ENCODE peak calls at places on chromosomes 12 and 14, in ten cellular contexts. One of them, this sample, is unnamed.

GRCh38 chr12:5124401-5124800 is 80.7 kb downstream of the KCNA5 start:
- DNase-seq in activated CD4-positive, alpha-beta memory T cell treated with anti-CD3 and anti-CD28 coated beads, Interleukin-2, amount 10 ng/mL, durations not matched to agents 7 days and 5 days: no peak
- DNase-seq in adipocyte: no peak
- DNase-seq in cardiac muscle cell: no peak
- DNase-seq in stimulated activated CD4-positive, alpha-beta T cell treated with anti-CD3 and anti-CD28 coated beads, Interleukin-4, amount 100 ng/mL, for 4 hours: no peak
- DNase-seq in activated CD8-positive, alpha-beta memory T cell treated with anti-CD3 and anti-CD28 coated beads for 4 hours: no peak
- DNase-seq in A549: no peak
- DNase-seq in stimulated activated CD8-positive, alpha-beta memory T cell treated with anti-CD3 and anti-CD28 coated beads, Interleukin-15, amount 100 ng/mL, for 24 hours: no peak
- DNase-seq in naive thymus-derived CD8-positive, alpha-beta T cell: no peak
- DNase-seq in effector memory CD4-positive, alpha-beta T cell: no peak
- DNase-seq in this sample: no peak

GRCh38 chr14:58455593-58456265 is 28.2 kb downstream of the KIAA0586 start:
- DNase-seq in adipocyte: peak
- DNase-seq in activated CD8-positive, alpha-beta memory T cell treated with anti-CD3 and anti-CD28 coated beads for 4 hours: no peak
- DNase-seq in stimulated activated CD4-positive, alpha-beta T cell treated with anti-CD3 and anti-CD28 coated beads, Interleukin-4, amount 100 ng/mL, for 4 hours: no peak
- DNase-seq in activated CD4-positive, alpha-beta memory T cell treated with anti-CD3 and anti-CD28 coated beads, Interleukin-2, amount 10 ng/mL, durations not matched to agents 7 days and 5 days: no peak
- DNase-seq in stimulated activated CD8-positive, alpha-beta memory T cell treated with anti-CD3 and anti-CD28 coated beads, Interleukin-15, amount 100 ng/mL, for 24 hours: no peak
- DNase-seq in naive thymus-derived CD8-positive, alpha-beta T cell: no peak
- DNase-seq in cardiac muscle cell: no peak
- DNase-seq in A549: peak
- DNase-seq in effector memory CD4-positive, alpha-beta T cell: no peak
- DNase-seq in this sample: no peak

GRCh38 chr12:116319316-116319715 is 41.8 kb upstream of the MED13L start:
- DNase-seq in activated CD8-positive, alpha-beta memory T cell treated with anti-CD3 and anti-CD28 coated beads for 4 hours: no peak
- DNase-seq in naive thymus-derived CD8-positive, alpha-beta T cell: no peak
- DNase-seq in stimulated activated CD8-positive, alpha-beta memory T cell treated with anti-CD3 and anti-CD28 coated beads, Interleukin-15, amount 100 ng/mL, for 24 hours: no peak
- DNase-seq in cardiac muscle cell: no peak
- DNase-seq in stimulated activated CD4-positive, alpha-beta T cell treated with anti-CD3 and anti-CD28 coated beads, Interleukin-4, amount 100 ng/mL, for 4 hours: no peak
- DNase-seq in activated CD4-positive, alpha-beta memory T cell treated with anti-CD3 and anti-CD28 coated beads, Interleukin-2, amount 10 ng/mL, durations not matched to agents 7 days and 5 days: no peak
- DNase-seq in adipocyte: peak
- DNase-seq in effector memory CD4-positive, alpha-beta T cell: no peak
- DNase-seq in A549: no peak
- DNase-seq in this sample: peak

GRCh38 chr14:56423591-56423991 is 156.0 kb upstream of the TMEM260 start:
- DNase-seq in A549: no peak
- DNase-seq in activated CD4-positive, alpha-beta memory T cell treated with anti-CD3 and anti-CD28 coated beads, Interleukin-2, amount 10 ng/mL, durations not matched to agents 7 days and 5 days: no peak
- DNase-seq in naive thymus-derived CD8-positive, alpha-beta T cell: no peak
- DNase-seq in cardiac muscle cell: no peak
- DNase-seq in activated CD8-positive, alpha-beta memory T cell treated with anti-CD3 and anti-CD28 coated beads for 4 hours: no peak
- DNase-seq in stimulated activated CD8-positive, alpha-beta memory T cell treated with anti-CD3 and anti-CD28 coated beads, Interleukin-15, amount 100 ng/mL, for 24 hours: no peak
- DNase-seq in stimulated activated CD4-positive, alpha-beta T cell treated with anti-CD3 and anti-CD28 coated beads, Interleukin-4, amount 100 ng/mL, for 4 hours: no peak
- DNase-seq in effector memory CD4-positive, alpha-beta T cell: no peak
- DNase-seq in adipocyte: peak
- DNase-seq in this sample: no peak

GRCh38 chr14:102988054-102988453 is 65.6 kb downstream of the AMN start:
- DNase-seq in stimulated activated CD4-positive, alpha-beta T cell treated with anti-CD3 and anti-CD28 coated beads, Interleukin-4, amount 100 ng/mL, for 4 hours: no peak
- DNase-seq in A549: no peak
- DNase-seq in activated CD8-positive, alpha-beta memory T cell treated with anti-CD3 and anti-CD28 coated beads for 4 hours: no peak
- DNase-seq in adipocyte: no peak
- DNase-seq in effector memory CD4-positive, alpha-beta T cell: no peak
- DNase-seq in naive thymus-derived CD8-positive, alpha-beta T cell: no peak
- DNase-seq in cardiac muscle cell: no peak
- DNase-seq in stimulated activated CD8-positive, alpha-beta memory T cell treated with anti-CD3 and anti-CD28 coated beads, Interleukin-15, amount 100 ng/mL, for 24 hours: no peak
- DNase-seq in activated CD4-positive, alpha-beta memory T cell treated with anti-CD3 and anti-CD28 coated beads, Interleukin-2, amount 10 ng/mL, durations not matched to agents 7 days and 5 days: no peak
- DNase-seq in this sample: no peak

GRCh38 chr14:60276347-60276746 is 27.3 kb downstream of the PPM1A start:
- DNase-seq in cardiac muscle cell: no peak
- DNase-seq in A549: no peak
- DNase-seq in stimulated activated CD4-positive, alpha-beta T cell treated with anti-CD3 and anti-CD28 coated beads, Interleukin-4, amount 100 ng/mL, for 4 hours: no peak
- DNase-seq in effector memory CD4-positive, alpha-beta T cell: no peak
- DNase-seq in naive thymus-derived CD8-positive, alpha-beta T cell: no peak
- DNase-seq in stimulated activated CD8-positive, alpha-beta memory T cell treated with anti-CD3 and anti-CD28 coated beads, Interleukin-15, amount 100 ng/mL, for 24 hours: no peak
- DNase-seq in adipocyte: peak
- DNase-seq in activated CD8-positive, alpha-beta memory T cell treated with anti-CD3 and anti-CD28 coated beads for 4 hours: no peak
- DNase-seq in activated CD4-positive, alpha-beta memory T cell treated with anti-CD3 and anti-CD28 coated beads, Interleukin-2, amount 10 ng/mL, durations not matched to agents 7 days and 5 days: no peak
- DNase-seq in this sample: no peak

GRCh38 chr12:93402333-93403311 is 24.9 kb downstream of the NUDT4 start:
- DNase-seq in naive thymus-derived CD8-positive, alpha-beta T cell: no peak
- DNase-seq in stimulated activated CD8-positive, alpha-beta memory T cell treated with anti-CD3 and anti-CD28 coated beads, Interleukin-15, amount 100 ng/mL, for 24 hours: no peak
- DNase-seq in stimulated activated CD4-positive, alpha-beta T cell treated with anti-CD3 and anti-CD28 coated beads, Interleukin-4, amount 100 ng/mL, for 4 hours: no peak
- DNase-seq in A549: no peak
- DNase-seq in effector memory CD4-positive, alpha-beta T cell: no peak
- DNase-seq in adipocyte: no peak
- DNase-seq in activated CD8-positive, alpha-beta memory T cell treated with anti-CD3 and anti-CD28 coated beads for 4 hours: no peak
- DNase-seq in cardiac muscle cell: no peak
- DNase-seq in activated CD4-positive, alpha-beta memory T cell treated with anti-CD3 and anti-CD28 coated beads, Interleukin-2, amount 10 ng/mL, durations not matched to agents 7 days and 5 days: no peak
- DNase-seq in this sample: no peak

GRCh38 chr12:6269986-6270385 is 40.5 kb upstream of the PLEKHG6 start:
- DNase-seq in cardiac muscle cell: no peak
- DNase-seq in stimulated activated CD8-positive, alpha-beta memory T cell treated with anti-CD3 and anti-CD28 coated beads, Interleukin-15, amount 100 ng/mL, for 24 hours: no peak
- DNase-seq in A549: no peak
- DNase-seq in activated CD4-positive, alpha-beta memory T cell treated with anti-CD3 and anti-CD28 coated beads, Interleukin-2, amount 10 ng/mL, durations not matched to agents 7 days and 5 days: no peak
- DNase-seq in adipocyte: no peak
- DNase-seq in naive thymus-derived CD8-positive, alpha-beta T cell: no peak
- DNase-seq in stimulated activated CD4-positive, alpha-beta T cell treated with anti-CD3 and anti-CD28 coated beads, Interleukin-4, amount 100 ng/mL, for 4 hours: no peak
- DNase-seq in effector memory CD4-positive, alpha-beta T cell: no peak
- DNase-seq in activated CD8-positive, alpha-beta memory T cell treated with anti-CD3 and anti-CD28 coated beads for 4 hours: no peak
- DNase-seq in this sample: no peak

GRCh38 chr12:43015090-43015737 is 425.7 kb upstream of the PRICKLE1 start:
- DNase-seq in A549: no peak
- DNase-seq in stimulated activated CD8-positive, alpha-beta memory T cell treated with anti-CD3 and anti-CD28 coated beads, Interleukin-15, amount 100 ng/mL, for 24 hours: no peak
- DNase-seq in activated CD4-positive, alpha-beta memory T cell treated with anti-CD3 and anti-CD28 coated beads, Interleukin-2, amount 10 ng/mL, durations not matched to agents 7 days and 5 days: no peak
- DNase-seq in adipocyte: no peak
- DNase-seq in effector memory CD4-positive, alpha-beta T cell: no peak
- DNase-seq in cardiac muscle cell: no peak
- DNase-seq in naive thymus-derived CD8-positive, alpha-beta T cell: no peak
- DNase-seq in activated CD8-positive, alpha-beta memory T cell treated with anti-CD3 and anti-CD28 coated beads for 4 hours: no peak
- DNase-seq in stimulated activated CD4-positive, alpha-beta T cell treated with anti-CD3 and anti-CD28 coated beads, Interleukin-4, amount 100 ng/mL, for 4 hours: no peak
- DNase-seq in this sample: no peak

GRCh38 chr12:96710127-96710745 is 196.8 kb upstream of the NEDD1 start:
- DNase-seq in naive thymus-derived CD8-positive, alpha-beta T cell: no peak
- DNase-seq in activated CD8-positive, alpha-beta memory T cell treated with anti-CD3 and anti-CD28 coated beads for 4 hours: no peak
- DNase-seq in effector memory CD4-positive, alpha-beta T cell: no peak
- DNase-seq in stimulated activated CD4-positive, alpha-beta T cell treated with anti-CD3 and anti-CD28 coated beads, Interleukin-4, amount 100 ng/mL, for 4 hours: no peak
- DNase-seq in A549: no peak
- DNase-seq in adipocyte: no peak
- DNase-seq in cardiac muscle cell: peak
- DNase-seq in stimulated activated CD8-positive, alpha-beta memory T cell treated with anti-CD3 and anti-CD28 coated beads, Interleukin-15, amount 100 ng/mL, for 24 hours: no peak
- DNase-seq in activated CD4-positive, alpha-beta memory T cell treated with anti-CD3 and anti-CD28 coated beads, Interleukin-2, amount 10 ng/mL, durations not matched to agents 7 days and 5 days: no peak
- DNase-seq in this sample: no peak

GRCh38 chr14:22598896-22599244 is 770 bp downstream of the ABHD4 start:
- DNase-seq in activated CD4-positive, alpha-beta memory T cell treated with anti-CD3 and anti-CD28 coated beads, Interleukin-2, amount 10 ng/mL, durations not matched to agents 7 days and 5 days: peak
- DNase-seq in adipocyte: peak
- DNase-seq in naive thymus-derived CD8-positive, alpha-beta T cell: no peak
- DNase-seq in stimulated activated CD8-positive, alpha-beta memory T cell treated with anti-CD3 and anti-CD28 coated beads, Interleukin-15, amount 100 ng/mL, for 24 hours: no peak
- DNase-seq in activated CD8-positive, alpha-beta memory T cell treated with anti-CD3 and anti-CD28 coated beads for 4 hours: peak
- DNase-seq in stimulated activated CD4-positive, alpha-beta T cell treated with anti-CD3 and anti-CD28 coated beads, Interleukin-4, amount 100 ng/mL, for 4 hours: peak
- DNase-seq in cardiac muscle cell: peak
- DNase-seq in effector memory CD4-positive, alpha-beta T cell: peak
- DNase-seq in A549: peak
- DNase-seq in this sample: peak

GRCh38 chr12:106675651-106676435 is 93.0 kb downstream of the RFX4 start:
- DNase-seq in stimulated activated CD4-positive, alpha-beta T cell treated with anti-CD3 and anti-CD28 coated beads, Interleukin-4, amount 100 ng/mL, for 4 hours: no peak
- DNase-seq in adipocyte: no peak
- DNase-seq in activated CD8-positive, alpha-beta memory T cell treated with anti-CD3 and anti-CD28 coated beads for 4 hours: no peak
- DNase-seq in cardiac muscle cell: no peak
- DNase-seq in effector memory CD4-positive, alpha-beta T cell: no peak
- DNase-seq in A549: no peak
- DNase-seq in naive thymus-derived CD8-positive, alpha-beta T cell: no peak
- DNase-seq in activated CD4-positive, alpha-beta memory T cell treated with anti-CD3 and anti-CD28 coated beads, Interleukin-2, amount 10 ng/mL, durations not matched to agents 7 days and 5 days: no peak
- DNase-seq in stimulated activated CD8-positive, alpha-beta memory T cell treated with anti-CD3 and anti-CD28 coated beads, Interleukin-15, amount 100 ng/mL, for 24 hours: no peak
- DNase-seq in this sample: no peak

GRCh38 chr14:95226801-95227200 is 69.5 kb upstream of the DICER1 start:
- DNase-seq in effector memory CD4-positive, alpha-beta T cell: no peak
- DNase-seq in stimulated activated CD4-positive, alpha-beta T cell treated with anti-CD3 and anti-CD28 coated beads, Interleukin-4, amount 100 ng/mL, for 4 hours: no peak
- DNase-seq in cardiac muscle cell: no peak
- DNase-seq in A549: no peak
- DNase-seq in activated CD4-positive, alpha-beta memory T cell treated with anti-CD3 and anti-CD28 coated beads, Interleukin-2, amount 10 ng/mL, durations not matched to agents 7 days and 5 days: no peak
- DNase-seq in naive thymus-derived CD8-positive, alpha-beta T cell: no peak
- DNase-seq in activated CD8-positive, alpha-beta memory T cell treated with anti-CD3 and anti-CD28 coated beads for 4 hours: no peak
- DNase-seq in adipocyte: no peak
- DNase-seq in stimulated activated CD8-positive, alpha-beta memory T cell treated with anti-CD3 and anti-CD28 coated beads, Interleukin-15, amount 100 ng/mL, for 24 hours: no peak
- DNase-seq in this sample: peak

GRCh38 chr12:574475-575128 is 88.6 kb downstream of the NINJ2 start:
- DNase-seq in A549: no peak
- DNase-seq in naive thymus-derived CD8-positive, alpha-beta T cell: no peak
- DNase-seq in activated CD8-positive, alpha-beta memory T cell treated with anti-CD3 and anti-CD28 coated beads for 4 hours: no peak
- DNase-seq in stimulated activated CD4-positive, alpha-beta T cell treated with anti-CD3 and anti-CD28 coated beads, Interleukin-4, amount 100 ng/mL, for 4 hours: no peak
- DNase-seq in activated CD4-positive, alpha-beta memory T cell treated with anti-CD3 and anti-CD28 coated beads, Interleukin-2, amount 10 ng/mL, durations not matched to agents 7 days and 5 days: no peak
- DNase-seq in adipocyte: peak
- DNase-seq in effector memory CD4-positive, alpha-beta T cell: no peak
- DNase-seq in cardiac muscle cell: no peak
- DNase-seq in stimulated activated CD8-positive, alpha-beta memory T cell treated with anti-CD3 and anti-CD28 coated beads, Interleukin-15, amount 100 ng/mL, for 24 hours: no peak
- DNase-seq in this sample: no peak

GRCh38 chr14:104794099-104794498 is 1.4 kb downstream of the AKT1 start:
- DNase-seq in stimulated activated CD8-positive, alpha-beta memory T cell treated with anti-CD3 and anti-CD28 coated beads, Interleukin-15, amount 100 ng/mL, for 24 hours: no peak
- DNase-seq in effector memory CD4-positive, alpha-beta T cell: no peak
- DNase-seq in A549: peak
- DNase-seq in cardiac muscle cell: peak
- DNase-seq in activated CD8-positive, alpha-beta memory T cell treated with anti-CD3 and anti-CD28 coated beads for 4 hours: no peak
- DNase-seq in stimulated activated CD4-positive, alpha-beta T cell treated with anti-CD3 and anti-CD28 coated beads, Interleukin-4, amount 100 ng/mL, for 4 hours: peak
- DNase-seq in activated CD4-positive, alpha-beta memory T cell treated with anti-CD3 and anti-CD28 coated beads, Interleukin-2, amount 10 ng/mL, durations not matched to agents 7 days and 5 days: peak
- DNase-seq in adipocyte: peak
- DNase-seq in naive thymus-derived CD8-positive, alpha-beta T cell: peak
- DNase-seq in this sample: no peak

This sample was measured in DMS79.